ENCODE peak calls at places on chromosomes 7 and 10, in four cellular contexts. One of them, this sample, is unnamed.

GRCh38 chr10:94622666-94623205 is 60.8 kb upstream of the CYP2C18 start:
- DNase-seq in HepG2: no peak
- DNase-seq in left lung: no peak
- DNase-seq in fibroblast of pulmonary artery: no peak
- DNase-seq in this sample: no peak

GRCh38 chr10:50853557-50853956 is 31.9 kb downstream of the A1CF start:
- DNase-seq in HepG2: no peak
- DNase-seq in left lung: no peak
- DNase-seq in fibroblast of pulmonary artery: no peak
- DNase-seq in this sample: no peak

GRCh38 chr7:70060298-70061068 is 462.2 kb downstream of the AUTS2 start:
- DNase-seq in HepG2: no peak
- DNase-seq in left lung: no peak
- DNase-seq in fibroblast of pulmonary artery: no peak
- DNase-seq in this sample: no peak

GRCh38 chr10:480928-481551 is 208.4 kb downstream of the DIP2C start:
- DNase-seq in HepG2: no peak
- DNase-seq in left lung: no peak
- DNase-seq in fibroblast of pulmonary artery: peak
- DNase-seq in this sample: no peak

GRCh38 chr10:104054430-104054829 is 31.2 kb downstream of the COL17A1 start:
- DNase-seq in HepG2: no peak
- DNase-seq in left lung: no peak
- DNase-seq in fibroblast of pulmonary artery: peak
- DNase-seq in this sample: no peak

GRCh38 chr10:69338547-69339450 is 60.5 kb downstream of the HK1 start:
- DNase-seq in HepG2: no peak
- DNase-seq in left lung: no peak
- DNase-seq in fibroblast of pulmonary artery: no peak
- DNase-seq in this sample: no peak

GRCh38 chr10:89929282-89930026 is 228.1 kb downstream of the KIF20B start:
- DNase-seq in HepG2: no peak
- DNase-seq in left lung: no peak
- DNase-seq in fibroblast of pulmonary artery: no peak
- DNase-seq in this sample: peak

GRCh38 chr7:144907577-144907976 is 71.7 kb upstream of the TPK1 start:
- DNase-seq in HepG2: no peak
- DNase-seq in left lung: no peak
- DNase-seq in fibroblast of pulmonary artery: no peak
- DNase-seq in this sample: peak

GRCh38 chr10:59675812-59676211 is 33.8 kb downstream of the SLC16A9 start:
- DNase-seq in HepG2: peak
- DNase-seq in left lung: no peak
- DNase-seq in fibroblast of pulmonary artery: no peak
- DNase-seq in this sample: no peak

GRCh38 chr7:157375410-157375809 is 38.6 kb downstream of the DNAJB6 start:
- DNase-seq in HepG2: no peak
- DNase-seq in left lung: no peak
- DNase-seq in fibroblast of pulmonary artery: no peak
- DNase-seq in this sample: no peak

GRCh38 chr7:113015038-113015645 is 71.5 kb downstream of the GPR85 start:
- DNase-seq in HepG2: peak
- DNase-seq in left lung: no peak
- DNase-seq in fibroblast of pulmonary artery: peak
- DNase-seq in this sample: no peak
- TF ChIP-seq CTCF in HepG2: peak
- TF ChIP-seq CTCF in left lung: peak
- TF ChIP-seq CTCF in fibroblast of pulmonary artery: peak
- TF ChIP-seq CTCF in this sample: peak

GRCh38 chr7:121373177-121373576 is 22.9 kb downstream of the FAM3C start:
- DNase-seq in HepG2: no peak
- DNase-seq in left lung: no peak
- DNase-seq in fibroblast of pulmonary artery: no peak
- DNase-seq in this sample: no peak
- TF ChIP-seq CTCF in HepG2: no peak
- TF ChIP-seq CTCF in left lung: no peak
- TF ChIP-seq CTCF in fibroblast of pulmonary artery: no peak
- TF ChIP-seq CTCF in this sample: no peak

GRCh38 chr10:16314259-16314658 is 122.6 kb upstream of the PTER start:
- DNase-seq in HepG2: peak
- DNase-seq in left lung: no peak
- DNase-seq in fibroblast of pulmonary artery: no peak
- DNase-seq in this sample: no peak
- TF ChIP-seq CTCF in HepG2: peak
- TF ChIP-seq CTCF in left lung: no peak
- TF ChIP-seq CTCF in fibroblast of pulmonary artery: no peak
- TF ChIP-seq CTCF in this sample: no peak

DNA sequence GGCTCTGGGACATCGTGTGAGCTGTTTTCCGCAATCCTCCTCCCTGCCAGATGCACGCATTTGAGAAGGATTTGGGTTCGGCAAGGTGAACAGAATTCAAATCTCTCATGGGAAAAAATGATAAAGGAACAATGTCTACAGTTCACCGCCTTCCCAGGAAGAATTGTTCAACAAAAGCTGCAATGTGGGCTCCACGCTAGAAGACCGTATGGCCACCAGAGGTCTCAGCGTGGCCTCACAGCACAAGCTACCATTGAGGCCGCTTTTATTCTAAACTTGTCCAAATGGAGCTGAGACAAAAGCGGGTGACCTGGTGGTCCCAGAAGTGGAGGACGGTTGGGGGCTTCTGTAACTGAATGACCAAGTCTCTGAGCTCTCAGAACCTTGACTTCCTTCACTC is 733.1 kb downstream of the PARD3 start:
- DNase-seq in HepG2: peak
- DNase-seq in left lung: no peak
- DNase-seq in fibroblast of pulmonary artery: no peak
- DNase-seq in this sample: no peak
- TF ChIP-seq CTCF in HepG2: peak
- TF ChIP-seq CTCF in left lung: no peak
- TF ChIP-seq CTCF in fibroblast of pulmonary artery: no peak
- TF ChIP-seq CTCF in this sample: no peak

DNA sequence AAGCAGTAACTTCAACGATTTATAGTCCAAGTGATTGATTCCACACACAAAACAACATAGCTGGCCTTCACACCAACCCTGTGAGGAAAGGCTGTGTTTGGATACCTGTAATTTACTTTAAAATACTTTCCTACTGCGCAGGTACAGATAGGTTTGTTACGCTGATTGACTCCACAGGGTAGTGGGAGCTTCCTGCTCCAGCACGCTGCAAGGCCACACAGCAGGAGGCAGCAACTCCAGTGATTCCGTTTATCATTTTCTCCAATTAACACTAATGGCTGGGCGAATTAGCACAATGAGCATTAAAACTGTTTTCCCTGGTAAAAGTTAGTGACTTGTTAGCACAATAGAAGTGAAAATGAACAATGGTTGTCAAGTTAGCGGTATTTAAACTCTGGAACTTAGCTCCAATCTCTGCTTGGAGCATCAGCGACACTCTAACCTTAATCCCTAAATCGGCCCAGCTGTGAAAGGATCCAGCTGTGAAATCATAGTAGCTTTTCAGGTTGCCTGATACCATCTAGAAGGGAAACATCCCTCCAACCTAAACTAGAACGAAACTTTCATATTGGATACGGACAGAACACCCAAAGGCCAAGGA is 945 bp downstream of the DCLRE1C start:
- DNase-seq in HepG2: no peak
- DNase-seq in left lung: no peak
- DNase-seq in fibroblast of pulmonary artery: no peak
- DNase-seq in this sample: no peak
- TF ChIP-seq CTCF in HepG2: peak
- TF ChIP-seq CTCF in left lung: no peak
- TF ChIP-seq CTCF in fibroblast of pulmonary artery: peak
- TF ChIP-seq CTCF in this sample: no peak

GRCh38 chr7:28028471-28028870 is 152.1 kb downstream of the JAZF1 start:
- DNase-seq in HepG2: no peak
- DNase-seq in left lung: no peak
- DNase-seq in fibroblast of pulmonary artery: no peak
- DNase-seq in this sample: no peak

GRCh38 chr7:28036748-28037147 is 143.8 kb downstream of the JAZF1 start:
- DNase-seq in HepG2: no peak
- DNase-seq in left lung: no peak
- DNase-seq in fibroblast of pulmonary artery: no peak
- DNase-seq in this sample: no peak

GRCh38 chr7:28029036-28029435 is 151.6 kb downstream of the JAZF1 start:
- DNase-seq in HepG2: no peak
- DNase-seq in left lung: no peak
- DNase-seq in fibroblast of pulmonary artery: peak
- DNase-seq in this sample: no peak

GRCh38 chr7:28033386-28033785 is 147.2 kb downstream of the JAZF1 start:
- DNase-seq in HepG2: no peak
- DNase-seq in left lung: no peak
- DNase-seq in fibroblast of pulmonary artery: no peak
- DNase-seq in this sample: no peak

GRCh38 chr7:28032738-28033380 is 147.7 kb downstream of the JAZF1 start:
- DNase-seq in HepG2: no peak
- DNase-seq in left lung: no peak
- DNase-seq in fibroblast of pulmonary artery: no peak
- DNase-seq in this sample: no peak
- TF ChIP-seq CTCF in HepG2: no peak
- TF ChIP-seq CTCF in left lung: no peak
- TF ChIP-seq CTCF in fibroblast of pulmonary artery: no peak
- TF ChIP-seq CTCF in this sample: no peak

DNA sequence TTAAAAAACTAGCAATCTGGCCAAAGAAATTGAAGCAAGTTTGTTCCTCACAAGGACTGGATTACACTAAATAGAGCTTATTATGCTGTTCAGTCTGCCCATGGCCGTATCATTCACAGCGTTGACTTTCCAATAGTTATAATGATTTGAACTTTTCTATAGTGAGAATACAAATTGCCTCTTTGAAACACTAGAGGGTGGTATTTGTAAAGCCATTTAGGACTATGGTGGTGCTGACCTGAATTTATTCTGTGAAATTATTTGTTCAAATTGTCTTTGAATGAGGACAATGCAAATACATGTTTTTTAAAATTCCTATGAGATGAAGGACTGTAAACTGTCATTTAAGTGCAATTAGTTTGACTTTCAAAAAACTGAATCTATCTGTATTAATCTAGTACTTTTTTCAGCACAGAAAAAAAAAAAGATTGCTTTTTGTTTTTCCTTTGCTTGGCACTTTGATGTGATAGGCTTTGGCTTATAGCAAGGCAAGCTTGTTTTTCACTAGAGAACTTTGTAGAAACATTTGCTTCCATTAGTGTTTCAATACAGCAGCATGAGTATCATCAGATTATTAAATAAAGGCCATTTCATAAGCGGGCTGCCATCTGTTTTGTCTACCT is 122.6 kb upstream of the TMEM229A start:
- DNase-seq in HepG2: peak
- DNase-seq in left lung: no peak
- DNase-seq in fibroblast of pulmonary artery: peak
- DNase-seq in this sample: peak
- TF ChIP-seq CTCF in HepG2: peak
- TF ChIP-seq CTCF in left lung: peak
- TF ChIP-seq CTCF in fibroblast of pulmonary artery: peak
- TF ChIP-seq CTCF in this sample: peak

DNA sequence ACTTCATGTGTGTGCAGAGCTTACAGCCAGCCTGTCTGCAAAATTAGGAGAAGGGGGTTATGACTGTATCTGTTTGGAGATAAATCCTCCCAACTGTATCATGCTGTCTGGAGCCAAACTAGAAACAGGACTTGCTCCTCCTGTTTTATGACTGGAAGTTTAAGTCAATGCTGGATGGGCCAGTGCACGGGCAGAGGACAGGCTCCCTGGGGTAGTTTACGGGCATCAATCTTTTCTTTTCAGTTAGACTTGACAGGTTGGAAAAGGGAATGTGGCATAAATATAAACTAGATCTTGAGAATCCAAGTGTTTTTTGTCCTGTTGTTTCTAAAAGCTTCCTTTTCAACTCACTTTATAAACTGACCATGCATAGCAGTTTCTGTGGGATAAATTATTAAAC is 70.8 kb upstream of the PLPP4 start:
- DNase-seq in HepG2: no peak
- DNase-seq in left lung: no peak
- DNase-seq in fibroblast of pulmonary artery: no peak
- DNase-seq in this sample: no peak
- TF ChIP-seq CTCF in HepG2: no peak
- TF ChIP-seq CTCF in left lung: no peak
- TF ChIP-seq CTCF in fibroblast of pulmonary artery: no peak
- TF ChIP-seq CTCF in this sample: no peak

DNA sequence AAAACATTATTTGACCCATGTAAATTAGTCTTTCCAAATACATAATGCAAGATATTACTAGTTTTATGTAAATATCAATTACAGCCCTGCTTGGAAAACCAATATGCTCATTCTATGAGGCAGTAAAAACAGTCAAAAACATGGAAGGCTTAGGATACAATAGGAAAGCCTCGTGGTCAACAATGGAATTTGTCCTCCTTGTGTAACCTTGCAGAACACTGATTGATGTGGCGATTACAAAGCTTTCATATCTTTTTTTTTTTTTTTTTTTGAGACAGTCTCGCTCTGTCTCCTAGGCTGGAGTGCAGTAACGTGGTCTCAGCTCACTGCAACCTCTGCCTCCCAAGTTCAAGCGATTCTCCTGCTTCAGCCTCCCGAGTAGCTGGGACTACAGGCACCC is 157.3 kb upstream of the BET1 start:
- DNase-seq in HepG2: no peak
- DNase-seq in left lung: no peak
- DNase-seq in fibroblast of pulmonary artery: no peak
- DNase-seq in this sample: no peak
- TF ChIP-seq CTCF in HepG2: no peak
- TF ChIP-seq CTCF in left lung: no peak
- TF ChIP-seq CTCF in fibroblast of pulmonary artery: no peak
- TF ChIP-seq CTCF in this sample: no peak

This sample was measured in GM20000.